ENCODE peak calls at places on chromosomes 16 and 17, in eight cellular contexts. Z is BE2C; R is HEK293T; F is uterus; O is HAP-1; J is SJSA1; I is effector CD4-positive, alpha-beta T cell; W is GM13977. M is an unnamed sample.

GRCh38 chr17:31286587-31286986 is 10.5 kb downstream of the OMG start:
- DNase-seq in I (no peak), W (no peak), O (no peak), R (no peak), J (no peak), Z (no peak), F (no peak), M (no peak)

GRCh38 chr17:28842282-28843012 is at the start of gene FAM222B:
- DNase-seq in F (peak), R (peak), W (peak), I (peak), J (peak), Z (peak), O (peak), M (peak)

GRCh38 chr17:40559954-40560591 is 5.2 kb downstream of the CCR7 start:
- DNase-seq in W (peak), F (peak), O (peak), I (peak), J (peak), Z (peak), R (peak), M (peak)

GRCh38 chr17:39667262-39668140 is 752 bp upstream of the PNMT start:
- DNase-seq in O (no peak), F (no peak), J (no peak), R (no peak), Z (peak), I (no peak), W (no peak), M (no peak)

GRCh38 chr17:79941088-79942010 is 94.3 kb downstream of the TBC1D16 start:
- DNase-seq in O (no peak), F (no peak), I (no peak), Z (peak), R (no peak), W (no peak), J (no peak), M (no peak)

GRCh38 chr16:8936421-8936820 is 27.3 kb downstream of the USP7 start:
- DNase-seq in I (peak), R (peak), O (no peak), F (no peak), J (peak), Z (peak), W (peak), M (peak)

GRCh38 chr17:1908699-1909309 is 79.0 kb downstream of the RPA1 start:
- DNase-seq in F (peak), O (peak), R (peak), J (peak), Z (peak), W (peak), I (no peak), M (no peak)

GRCh38 chr17:76697702-76698465 is 12.9 kb downstream of the MXRA7 start:
- DNase-seq in I (no peak), F (peak), J (no peak), R (peak), Z (peak), O (peak), W (no peak), M (no peak)

GRCh38 chr17:59766486-59766885 is 59.0 kb downstream of the VMP1 start:
- DNase-seq in W (no peak), F (no peak), R (no peak), I (no peak), O (no peak), Z (no peak), J (no peak), M (no peak)

GRCh38 chr17:59330314-59330942 is 1.0 kb upstream of the YPEL2 start:
- DNase-seq in J (no peak), W (no peak), F (peak), I (no peak), R (no peak), O (no peak), Z (no peak), M (no peak)

GRCh38 chr17:64218066-64218465 is 45.0 kb downstream of the TEX2 start:
- DNase-seq in R (no peak), Z (no peak), J (no peak), W (peak), O (no peak), I (no peak), F (no peak), M (no peak)

GRCh38 chr17:681738-682137 is 32.9 kb downstream of the VPS53 start:
- DNase-seq in W (no peak), R (no peak), J (peak), O (peak), Z (no peak), F (no peak), I (no peak), M (no peak)

GRCh38 chr16:89174055-89174827 is 2.7 kb downstream of the CDH15 start:
- DNase-seq in Z (no peak), F (no peak), R (no peak), O (no peak), J (no peak), I (no peak), W (no peak), M (no peak)

GRCh38 chr17:40314557-40314953 is 5.6 kb downstream of the RARA start:
- DNase-seq in Z (peak), R (no peak), I (peak), J (peak), W (peak), F (peak), O (no peak), M (peak)